ENCODE peak calls at places on chromosomes 1 and 21, in nine cellular contexts. One of them, this sample, is unnamed. For H3K4me1 and H3K36me3, the result is how much of the 10 kb centered on the place peaks cover.

GRCh38 chr1:226736908-226737818 is 1.9 kb downstream of the ITPKB start:
- DNase-seq in right lobe of liver: peak
- DNase-seq in Caco-2: no peak
- DNase-seq in psoas muscle: peak
- DNase-seq in sigmoid colon: peak
- DNase-seq in OCI-LY7: peak
- DNase-seq in neural progenitor cell: peak
- DNase-seq in HCT116: no peak
- DNase-seq in neuronal stem cell: peak
- DNase-seq in this sample: peak

GRCh38 chr1:115810609-115811008 is 30.3 kb downstream of the NHLH2 start:
- DNase-seq in sigmoid colon: no peak
- DNase-seq in right lobe of liver: no peak
- DNase-seq in psoas muscle: no peak
- DNase-seq in Caco-2: no peak
- DNase-seq in HCT116: no peak
- DNase-seq in neuronal stem cell: no peak
- DNase-seq in neural progenitor cell: no peak
- DNase-seq in OCI-LY7: no peak
- DNase-seq in this sample: no peak

GRCh38 chr1:158101455-158101854 is 79.2 kb upstream of the CD1D start:
- DNase-seq in sigmoid colon: no peak
- DNase-seq in right lobe of liver: no peak
- DNase-seq in psoas muscle: no peak
- DNase-seq in Caco-2: peak
- DNase-seq in OCI-LY7: no peak
- DNase-seq in neuronal stem cell: no peak
- DNase-seq in neural progenitor cell: no peak
- DNase-seq in HCT116: no peak
- DNase-seq in this sample: no peak

GRCh38 chr1:183150445-183150844 is 35.6 kb upstream of the LAMC2 start:
- DNase-seq in neuronal stem cell: no peak
- DNase-seq in neural progenitor cell: no peak
- DNase-seq in sigmoid colon: no peak
- DNase-seq in right lobe of liver: no peak
- DNase-seq in OCI-LY7: no peak
- DNase-seq in psoas muscle: no peak
- DNase-seq in HCT116: no peak
- DNase-seq in Caco-2: no peak
- DNase-seq in this sample: no peak

GRCh38 chr1:230142608-230143209 is 75.7 kb downstream of the GALNT2 start:
- DNase-seq in neuronal stem cell: no peak
- DNase-seq in psoas muscle: no peak
- DNase-seq in neural progenitor cell: no peak
- DNase-seq in sigmoid colon: peak
- DNase-seq in Caco-2: no peak
- DNase-seq in right lobe of liver: no peak
- DNase-seq in HCT116: no peak
- DNase-seq in OCI-LY7: no peak
- DNase-seq in this sample: no peak

GRCh38 chr1:6414443-6414844 is 5.3 kb downstream of the HES2 start:
- DNase-seq in sigmoid colon: no peak
- DNase-seq in HCT116: peak
- DNase-seq in psoas muscle: no peak
- DNase-seq in Caco-2: peak
- DNase-seq in neuronal stem cell: no peak
- DNase-seq in OCI-LY7: peak
- DNase-seq in right lobe of liver: no peak
- DNase-seq in neural progenitor cell: peak
- DNase-seq in this sample: peak

GRCh38 chr1:246680696-246681127 is 43.5 kb upstream of the SCCPDH start:
- DNase-seq in right lobe of liver: no peak
- DNase-seq in neuronal stem cell: no peak
- DNase-seq in HCT116: no peak
- DNase-seq in sigmoid colon: no peak
- DNase-seq in neural progenitor cell: no peak
- DNase-seq in OCI-LY7: no peak
- DNase-seq in psoas muscle: no peak
- DNase-seq in Caco-2: no peak
- DNase-seq in this sample: no peak

GRCh38 chr1:246001142-246001812 is 505.8 kb downstream of the SMYD3 start:
- DNase-seq in Caco-2: no peak
- DNase-seq in neural progenitor cell: no peak
- DNase-seq in sigmoid colon: no peak
- DNase-seq in right lobe of liver: no peak
- DNase-seq in OCI-LY7: no peak
- DNase-seq in HCT116: no peak
- DNase-seq in psoas muscle: no peak
- DNase-seq in neuronal stem cell: no peak
- DNase-seq in this sample: no peak

GRCh38 chr21:31182231-31183129 is 144.2 kb upstream of the KRTAP19-8 start:
- DNase-seq in neuronal stem cell: no peak
- DNase-seq in sigmoid colon: no peak
- DNase-seq in neural progenitor cell: no peak
- DNase-seq in Caco-2: no peak
- DNase-seq in OCI-LY7: no peak
- DNase-seq in psoas muscle: no peak
- DNase-seq in right lobe of liver: no peak
- DNase-seq in HCT116: no peak
- DNase-seq in this sample: no peak

GRCh38 chr21:38488640-38489282 is 9.5 kb downstream of the ERG start:
- DNase-seq in psoas muscle: no peak
- DNase-seq in neural progenitor cell: no peak
- DNase-seq in right lobe of liver: no peak
- DNase-seq in OCI-LY7: no peak
- DNase-seq in neuronal stem cell: no peak
- DNase-seq in Caco-2: no peak
- DNase-seq in HCT116: no peak
- DNase-seq in sigmoid colon: no peak
- DNase-seq in this sample: no peak

GRCh38 chr1:32464716-32465540 is at the start of gene ZBTB8B:
- DNase-seq in OCI-LY7: no peak
- DNase-seq in Caco-2: no peak
- DNase-seq in right lobe of liver: peak
- DNase-seq in HCT116: peak
- DNase-seq in neural progenitor cell: peak
- DNase-seq in neuronal stem cell: peak
- DNase-seq in psoas muscle: peak
- DNase-seq in sigmoid colon: peak
- DNase-seq in this sample: peak

GRCh38 chr1:119675349-119676343 is 27.6 kb upstream of the ZNF697 start:
- DNase-seq in neuronal stem cell: peak
- DNase-seq in Caco-2: peak
- DNase-seq in sigmoid colon: peak
- DNase-seq in neural progenitor cell: peak
- DNase-seq in right lobe of liver: peak
- DNase-seq in OCI-LY7: peak
- DNase-seq in HCT116: peak
- DNase-seq in psoas muscle: peak
- DNase-seq in this sample: peak

GRCh38 chr1:15962671-15963362 is 13.1 kb downstream of the ZBTB17 start:
- DNase-seq in neural progenitor cell: no peak
- DNase-seq in neuronal stem cell: no peak
- DNase-seq in OCI-LY7: no peak
- DNase-seq in psoas muscle: no peak
- DNase-seq in HCT116: no peak
- DNase-seq in Caco-2: no peak
- DNase-seq in sigmoid colon: no peak
- DNase-seq in right lobe of liver: no peak
- DNase-seq in this sample: no peak

GRCh38 chr21:42387843-42388242 is 8.0 kb downstream of the TMPRSS3 start:
- DNase-seq in neuronal stem cell: no peak
- DNase-seq in OCI-LY7: no peak
- DNase-seq in Caco-2: peak
- DNase-seq in psoas muscle: peak
- DNase-seq in HCT116: no peak
- DNase-seq in right lobe of liver: no peak
- DNase-seq in sigmoid colon: peak
- DNase-seq in neural progenitor cell: no peak
- DNase-seq in this sample: no peak
- H3K4me1 ChIP-seq in neuronal stem cell: under half
- H3K4me1 ChIP-seq in OCI-LY7: under half
- H3K4me1 ChIP-seq in Caco-2: under half
- H3K4me1 ChIP-seq in psoas muscle: under half
- H3K4me1 ChIP-seq in HCT116: under half
- H3K4me1 ChIP-seq in right lobe of liver: under half
- H3K4me1 ChIP-seq in sigmoid colon: under half
- H3K4me1 ChIP-seq in neural progenitor cell: under half
- H3K4me1 ChIP-seq in this sample: under half

DNA sequence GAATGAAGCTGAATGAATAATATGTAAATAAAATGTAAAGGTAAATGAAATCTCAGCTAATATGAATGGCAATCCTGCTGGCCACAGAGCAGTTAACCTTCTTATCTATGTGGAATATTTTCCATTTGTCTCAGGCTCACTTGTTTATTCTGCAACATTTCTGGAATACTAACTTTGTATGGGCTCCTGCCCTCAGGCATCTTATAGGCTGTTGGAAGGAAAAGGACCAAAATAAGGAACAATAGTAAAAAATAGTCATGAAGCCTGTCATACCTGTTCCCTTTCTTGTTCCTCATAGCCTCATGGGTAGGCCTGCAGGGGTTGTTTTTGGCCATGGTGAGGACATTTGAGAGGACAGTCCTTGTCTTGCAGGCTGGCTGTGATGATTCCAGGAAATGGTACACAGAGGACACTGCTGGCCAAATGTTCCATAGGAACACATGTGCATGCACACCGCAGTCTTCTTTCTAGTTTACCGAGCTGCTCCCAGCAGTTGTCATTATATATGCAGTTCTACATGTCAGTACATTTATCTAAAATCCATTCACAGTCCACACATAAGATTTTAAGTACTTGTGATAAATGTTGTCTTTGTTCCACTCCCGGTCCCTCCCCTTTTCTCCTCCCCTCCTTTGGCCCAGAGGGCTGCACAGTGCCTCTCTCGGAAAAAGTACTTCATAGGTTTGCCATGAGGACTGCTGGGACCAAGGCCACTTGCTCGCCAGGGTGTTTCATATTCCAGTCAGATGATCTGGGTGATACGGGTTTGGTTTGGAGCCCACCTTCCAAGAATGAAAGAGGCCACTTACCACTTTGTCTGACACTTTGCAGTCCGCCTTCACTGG is 15.2 kb upstream of the KCNQ4 start:
- DNase-seq in neural progenitor cell: no peak
- DNase-seq in HCT116: no peak
- DNase-seq in psoas muscle: no peak
- DNase-seq in right lobe of liver: no peak
- DNase-seq in OCI-LY7: no peak
- DNase-seq in sigmoid colon: no peak
- DNase-seq in neuronal stem cell: no peak
- DNase-seq in Caco-2: no peak
- DNase-seq in this sample: no peak
- H3K36me3 ChIP-seq in neural progenitor cell: under half
- H3K36me3 ChIP-seq in HCT116: under half
- H3K36me3 ChIP-seq in psoas muscle: under half
- H3K36me3 ChIP-seq in right lobe of liver: under half
- H3K36me3 ChIP-seq in OCI-LY7: half or more
- H3K36me3 ChIP-seq in sigmoid colon: half or more
- H3K36me3 ChIP-seq in neuronal stem cell: half or more
- H3K36me3 ChIP-seq in Caco-2: under half
- H3K36me3 ChIP-seq in this sample: half or more

GRCh38 chr1:93665015-93665414 is 16.6 kb downstream of the BCAR3 start:
- DNase-seq in HCT116: no peak
- DNase-seq in Caco-2: no peak
- DNase-seq in sigmoid colon: no peak
- DNase-seq in neuronal stem cell: no peak
- DNase-seq in right lobe of liver: no peak
- DNase-seq in OCI-LY7: no peak
- DNase-seq in neural progenitor cell: no peak
- DNase-seq in psoas muscle: no peak
- DNase-seq in this sample: no peak
- H3K4me3 ChIP-seq in HCT116: no peak
- H3K4me3 ChIP-seq in Caco-2: no peak
- H3K4me3 ChIP-seq in sigmoid colon: no peak
- H3K4me3 ChIP-seq in neuronal stem cell: no peak
- H3K4me3 ChIP-seq in right lobe of liver: no peak
- H3K4me3 ChIP-seq in OCI-LY7: no peak
- H3K4me3 ChIP-seq in neural progenitor cell: no peak
- H3K4me3 ChIP-seq in psoas muscle: no peak
- H3K4me3 ChIP-seq in this sample: no peak

GRCh38 chr1:100390507-100390906 is 38.2 kb downstream of the CDC14A start:
- DNase-seq in OCI-LY7: no peak
- DNase-seq in Caco-2: no peak
- DNase-seq in HCT116: no peak
- DNase-seq in sigmoid colon: no peak
- DNase-seq in right lobe of liver: no peak
- DNase-seq in psoas muscle: no peak
- DNase-seq in neuronal stem cell: no peak
- DNase-seq in neural progenitor cell: no peak
- DNase-seq in this sample: no peak

GRCh38 chr1:100383743-100384405 is 31.6 kb downstream of the CDC14A start:
- DNase-seq in right lobe of liver: no peak
- DNase-seq in neuronal stem cell: no peak
- DNase-seq in psoas muscle: no peak
- DNase-seq in HCT116: no peak
- DNase-seq in Caco-2: no peak
- DNase-seq in neural progenitor cell: no peak
- DNase-seq in sigmoid colon: no peak
- DNase-seq in OCI-LY7: no peak
- DNase-seq in this sample: no peak

GRCh38 chr1:100391675-100392074 is 39.4 kb downstream of the CDC14A start:
- DNase-seq in Caco-2: no peak
- DNase-seq in neuronal stem cell: no peak
- DNase-seq in sigmoid colon: no peak
- DNase-seq in OCI-LY7: no peak
- DNase-seq in right lobe of liver: no peak
- DNase-seq in neural progenitor cell: no peak
- DNase-seq in psoas muscle: no peak
- DNase-seq in HCT116: no peak
- DNase-seq in this sample: no peak

GRCh38 chr1:100387209-100387608 is 34.9 kb downstream of the CDC14A start:
- DNase-seq in right lobe of liver: no peak
- DNase-seq in sigmoid colon: no peak
- DNase-seq in neuronal stem cell: no peak
- DNase-seq in neural progenitor cell: no peak
- DNase-seq in HCT116: no peak
- DNase-seq in psoas muscle: no peak
- DNase-seq in OCI-LY7: peak
- DNase-seq in Caco-2: no peak
- DNase-seq in this sample: no peak

DNA sequence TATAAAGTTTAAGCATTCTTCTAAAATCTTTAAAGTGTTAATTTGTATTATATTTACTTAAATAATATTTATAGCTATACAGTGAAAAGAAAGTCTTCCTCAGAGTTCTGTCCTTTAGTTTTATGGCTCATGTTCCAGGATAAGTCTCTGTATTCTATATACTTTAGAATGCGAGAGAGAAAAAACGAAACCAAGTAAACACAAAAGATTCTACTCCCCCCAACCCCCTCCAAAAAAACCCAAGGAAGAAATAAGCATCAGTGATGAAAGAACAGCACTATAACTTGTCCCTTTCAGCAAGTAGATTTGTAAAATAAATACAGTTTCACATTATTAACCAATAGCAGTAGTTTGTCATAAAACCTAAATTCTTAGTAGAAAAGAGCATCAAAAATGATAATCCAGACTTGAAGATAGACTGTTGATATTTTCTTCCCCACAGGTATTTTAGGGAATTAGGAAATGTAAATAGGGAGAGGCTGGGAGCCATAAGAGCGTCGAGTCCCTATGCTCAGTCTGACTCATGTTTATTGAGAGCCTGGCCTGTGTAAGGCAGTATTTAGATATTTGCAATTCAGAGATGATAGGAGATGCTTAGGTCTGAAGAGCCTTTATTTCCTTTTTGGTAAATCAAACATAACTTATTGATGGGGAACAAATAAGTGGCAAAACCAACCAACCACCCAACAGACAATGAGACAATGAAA is 35.5 kb downstream of the CDC14A start:
- DNase-seq in OCI-LY7: no peak
- DNase-seq in neuronal stem cell: no peak
- DNase-seq in sigmoid colon: no peak
- DNase-seq in psoas muscle: no peak
- DNase-seq in neural progenitor cell: no peak
- DNase-seq in Caco-2: no peak
- DNase-seq in right lobe of liver: no peak
- DNase-seq in HCT116: no peak
- DNase-seq in this sample: no peak
- H3K4me1 ChIP-seq in OCI-LY7: under half
- H3K4me1 ChIP-seq in neuronal stem cell: under half
- H3K4me1 ChIP-seq in sigmoid colon: under half
- H3K4me1 ChIP-seq in psoas muscle: under half
- H3K4me1 ChIP-seq in neural progenitor cell: under half
- H3K4me1 ChIP-seq in Caco-2: under half
- H3K4me1 ChIP-seq in right lobe of liver: under half
- H3K4me1 ChIP-seq in HCT116: under half
- H3K4me1 ChIP-seq in this sample: under half